ENCODE peak calls at places on chromosomes 12 and 14, in six cellular contexts. P is GM19239, R is neural progenitor cell, V is NCI-H1436, L is cardiac muscle cell, G is Daoy. Q is an unnamed sample.

GRCh38 chr12:10607885-10608458 is 5.4 kb downstream of the MAGOHB start:
- DNase-seq in P (no peak), R (no peak), V (no peak), L (peak), G (no peak), Q (no peak)

GRCh38 chr12:57429473-57430116 is 1.2 kb downstream of the R3HDM2 start:
- DNase-seq in P (no peak), R (no peak), V (no peak), L (peak), G (no peak), Q (no peak)

GRCh38 chr12:4816776-4817530 is 92.8 kb upstream of the KCNA1 start:
- DNase-seq in P (no peak), R (no peak), V (no peak), L (no peak), G (no peak), Q (no peak)

GRCh38 chr12:132167610-132168310 is 23.5 kb downstream of the NOC4L start:
- DNase-seq in P (no peak), R (no peak), V (no peak), L (no peak), G (no peak), Q (no peak)

GRCh38 chr12:95197636-95198035 is 19.6 kb downstream of the FGD6 start:
- DNase-seq in P (no peak), R (no peak), V (no peak), L (no peak), G (no peak), Q (no peak)

GRCh38 chr14:101858791-101859537 is 97.5 kb downstream of the PPP2R5C start:
- DNase-seq in P (no peak), R (no peak), V (peak), L (no peak), G (no peak), Q (no peak)

GRCh38 chr14:82776958-82777357 is 1243.3 kb upstream of the SEL1L start:
- DNase-seq in P (no peak), R (no peak), V (no peak), L (no peak), G (no peak), Q (no peak)

GRCh38 chr14:101182476-101182875 is 279.0 kb upstream of the RTL1 start:
- DNase-seq in P (no peak), R (no peak), V (no peak), L (no peak), G (no peak), Q (peak)

GRCh38 chr12:98799411-98799810 is 154.3 kb downstream of the APAF1 start:
- DNase-seq in P (no peak), R (no peak), V (peak), L (no peak), G (no peak), Q (no peak)

GRCh38 chr12:131639270-131639940 is 71.5 kb upstream of the SFSWAP start:
- DNase-seq in P (no peak), R (no peak), V (no peak), L (no peak), G (peak), Q (no peak)

GRCh38 chr14:64684091-64684490 is 20.1 kb upstream of the PLEKHG3 start:
- DNase-seq in P (no peak), R (no peak), V (no peak), L (peak), G (peak), Q (no peak)

GRCh38 chr14:103504991-103505565 is 17.6 kb downstream of the CKB start:
- DNase-seq in P (no peak), R (no peak), V (no peak), L (no peak), G (no peak), Q (no peak)